ENCODE peak calls at places on chromosomes 12 and 14, in four cellular contexts. M is HepG2, Z is A549, V is H1. B is an unnamed sample.

GRCh38 chr14:71532349-71532748 is 399.9 kb upstream of the RGS6 start:
- DNase-seq in M (no peak), Z (no peak), V (no peak), B (peak)

GRCh38 chr12:121800694-121801600 is 2.9 kb upstream of the SETD1B start:
- DNase-seq in M (no peak), Z (peak), V (no peak), B (peak)

GRCh38 chr14:68846466-68846865 is 53.6 kb upstream of the ZFP36L1 start:
- DNase-seq in M (no peak), Z (no peak), V (no peak), B (no peak)

GRCh38 chr12:22116376-22116775 is 70.4 kb downstream of the CMAS start:
- DNase-seq in M (no peak), Z (no peak), V (no peak), B (no peak)

GRCh38 chr12:29234552-29234951 is 85.5 kb downstream of the FAR2 start:
- DNase-seq in M (no peak), Z (no peak), V (no peak), B (no peak)

GRCh38 chr12:123133701-123134100 is 17.2 kb downstream of the PITPNM2 start:
- DNase-seq in M (no peak), Z (no peak), V (no peak), B (no peak)

GRCh38 chr12:52243774-52244614 is 11.0 kb downstream of the KRT7 start:
- DNase-seq in M (peak), Z (peak), V (no peak), B (peak)

GRCh38 chr12:27333311-27334009 is 824 bp downstream of the BMAL2 start:
- DNase-seq in M (no peak), Z (no peak), V (peak), B (no peak)

GRCh38 chr14:23533652-23534435 is 17.7 kb downstream of the ZFHX2 start:
- DNase-seq in M (no peak), Z (no peak), V (no peak), B (no peak)

GRCh38 chr14:68546839-68547238 is 246.0 kb downstream of the ZFP36L1 start:
- DNase-seq in M (no peak), Z (peak), V (peak), B (peak)

GRCh38 chr12:93050026-93050747 is 121.1 kb upstream of the EEA1 start:
- DNase-seq in M (no peak), Z (no peak), V (no peak), B (peak)

GRCh38 chr14:52950410-52950897 is 396 bp downstream of the FERMT2 start:
- DNase-seq in M (peak), Z (peak), V (peak), B (peak)

GRCh38 chr12:84502907-84503787 is 409.5 kb downstream of the SLC6A15 start:
- DNase-seq in M (peak), Z (peak), V (peak), B (peak)

GRCh38 chr12:48482198-48482597 is at the start of gene C12orf54:
- DNase-seq in M (no peak), Z (no peak), V (no peak), B (no peak)

GRCh38 chr12:1605129-1606020 is 11.0 kb upstream of the FBXL14 start:
- DNase-seq in M (peak), Z (peak), V (peak), B (peak)

GRCh38 chr14:56474419-56475022 is 105.1 kb upstream of the TMEM260 start:
- DNase-seq in M (peak), Z (peak), V (no peak), B (peak)

GRCh38 chr14:99755629-99756603 is 37.3 kb upstream of the EML1 start:
- DNase-seq in M (peak), Z (peak), V (no peak), B (peak)

GRCh38 chr12:132524405-132524804 is 34.5 kb downstream of the FBRSL1 start:
- DNase-seq in M (no peak), Z (peak), V (no peak), B (peak)

GRCh38 chr12:68334136-68334535 is 2.0 kb upstream of the MDM1 start:
- DNase-seq in M (no peak), Z (peak), V (no peak), B (no peak)

GRCh38 chr14:54498095-54498531 is 9.3 kb upstream of the GMFB start:
- DNase-seq in M (peak), Z (no peak), V (no peak), B (no peak)

GRCh38 chr12:106629797-106630669 is 47.2 kb downstream of the RFX4 start:
- DNase-seq in M (no peak), Z (no peak), V (no peak), B (no peak)

GRCh38 chr12:71636704-71637115 is 26.9 kb downstream of the ZFC3H1 start:
- DNase-seq in M (peak), Z (peak), V (no peak), B (peak)

GRCh38 chr12:95942106-95942531 is 295 bp downstream of the CCDC38 start:
- DNase-seq in M (peak), Z (no peak), V (no peak), B (no peak)

GRCh38 chr12:3137268-3137761 is 60.1 kb downstream of the TSPAN9 start:
- DNase-seq in M (no peak), Z (no peak), V (peak), B (peak)

DNA sequence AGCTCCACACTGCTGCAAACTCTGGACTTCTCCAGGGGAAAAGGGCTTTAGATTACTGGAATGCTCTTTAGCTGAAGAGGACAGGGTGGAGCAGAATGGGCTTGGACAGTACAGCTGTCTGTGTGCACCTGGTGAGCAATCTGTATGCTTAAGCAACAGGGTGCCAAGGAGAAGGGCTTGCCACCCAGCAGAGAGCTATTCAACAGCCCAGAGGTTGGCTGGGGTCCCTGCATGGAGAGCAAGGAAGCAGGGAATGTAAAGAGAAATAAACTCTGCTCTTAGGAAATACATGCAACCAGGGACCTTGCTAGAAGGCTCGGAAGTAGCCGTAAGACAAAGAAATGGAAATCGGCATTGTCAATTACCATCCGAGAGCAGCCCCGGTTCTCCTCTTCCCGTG is 53.0 kb upstream of the CORO1C start:
- DNase-seq in M (no peak), Z (no peak), V (no peak), B (no peak)
- TF ChIP-seq MAFK in M (no peak), Z (no peak), V (no peak), B (no peak)

GRCh38 chr12:77064891-77065360 is 443 bp downstream of the E2F7 start:
- DNase-seq in M (no peak), Z (no peak), V (no peak), B (no peak)

GRCh38 chr12:77065361-77066204 is at the start of gene E2F7:
- DNase-seq in M (peak), Z (peak), V (peak), B (peak)

GRCh38 chr12:77062396-77062795 is 3.0 kb downstream of the E2F7 start:
- DNase-seq in M (no peak), Z (no peak), V (no peak), B (no peak)

GRCh38 chr12:77060883-77061240 is 4.5 kb downstream of the E2F7 start:
- DNase-seq in M (no peak), Z (no peak), V (no peak), B (no peak)

DNA sequence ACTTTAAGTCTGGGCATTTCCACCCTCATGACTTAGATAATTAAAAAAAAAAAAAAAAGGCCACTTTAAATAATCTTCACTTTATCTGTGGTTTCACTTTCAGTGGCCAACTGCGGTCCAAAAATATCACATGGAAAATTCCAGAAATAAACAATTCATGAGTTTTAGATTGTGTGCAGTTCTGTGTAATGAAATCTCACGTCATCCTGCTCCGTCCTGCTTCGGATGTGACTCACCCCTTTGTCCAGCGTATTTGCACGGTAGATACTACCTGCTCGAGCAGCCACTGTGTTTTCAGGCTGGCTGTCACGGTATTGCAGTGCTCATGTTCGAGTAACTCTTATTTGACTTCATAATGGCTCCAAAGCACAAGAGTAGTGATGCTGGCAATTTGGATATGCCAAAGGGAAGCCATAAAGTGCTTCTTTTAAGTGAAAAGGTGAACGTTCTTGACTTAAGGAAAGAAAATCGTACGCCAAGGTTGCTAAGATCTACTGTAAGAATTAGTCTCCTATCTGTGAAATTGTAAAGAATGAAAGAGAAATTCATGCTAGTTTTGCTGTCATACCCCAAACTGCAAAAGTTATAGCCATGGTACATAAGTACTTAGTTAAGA is 2.4 kb downstream of the E2F7 start:
- DNase-seq in M (no peak), Z (no peak), V (no peak), B (peak)
- TF ChIP-seq MAFK in M (no peak), Z (no peak), V (no peak), B (no peak)

DNA sequence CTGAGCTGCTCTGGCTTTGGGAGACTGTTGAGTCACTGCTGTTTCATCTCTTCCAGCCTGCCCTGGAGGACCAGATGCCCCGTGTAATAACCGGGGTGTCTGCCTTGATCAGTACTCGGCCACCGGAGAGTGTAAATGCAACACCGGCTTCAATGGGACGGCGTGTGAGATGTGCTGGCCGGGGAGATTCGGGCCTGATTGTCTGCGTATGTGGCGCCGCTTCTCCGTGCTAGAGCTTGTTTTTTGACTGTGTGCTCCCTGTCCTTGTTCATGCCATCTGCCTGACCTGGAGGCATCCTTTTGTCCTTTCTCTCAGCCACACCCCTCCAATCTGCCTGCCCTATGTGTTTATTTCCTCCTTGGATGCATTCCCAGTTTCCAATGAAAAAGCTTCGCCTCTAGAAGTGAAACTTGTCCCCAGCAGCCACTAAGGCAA is 98.7 kb downstream of the NT5DC3 start:
- DNase-seq in M (no peak), Z (peak), V (no peak), B (no peak)
- TF ChIP-seq MAFK in M (no peak), Z (no peak), V (no peak), B (no peak)

GRCh38 chr14:92724516-92725340 is 23.7 kb downstream of the LGMN start:
- DNase-seq in M (peak), Z (peak), V (no peak), B (no peak)
- TF ChIP-seq MAFK in M (no peak), Z (no peak), V (no peak), B (no peak)

B was measured in IMR-90.